ENCODE peak calls at places on chromosome 3, in eight cellular contexts. U is ovary, X is body of pancreas, B is IMR-90, W is HCT116, M is heart left ventricle, L is A549, K is transverse colon. F is an unnamed sample.

GRCh38 chr3:52308308-52308707 is 7.8 kb upstream of the DNAH1 start:
- DNase-seq in L (no peak), K (no peak), B (no peak), M (no peak), X (no peak), U (no peak), W (no peak), F (no peak)

GRCh38 chr3:47370887-47371697 is 9.7 kb upstream of the PTPN23 start:
- DNase-seq in W (no peak), K (peak; percentile 23), B (no peak), U (no peak), L (peak; percentile 30), M (no peak), X (no peak), F (no peak)

GRCh38 chr3:158768361-158768787 is 33.5 kb upstream of the MFSD1 start:
- DNase-seq in U (peak; percentile 61), L (peak; percentile 35), M (peak; percentile 77), X (peak; percentile 40), B (peak; percentile 78), K (peak; percentile 54), W (no peak), F (peak; percentile 41)

GRCh38 chr3:97835761-97836160 is 13.9 kb downstream of the CRYBG3 start:
- DNase-seq in B (peak; percentile 80), W (no peak), M (no peak), U (no peak), L (no peak), X (no peak), K (no peak), F (no peak)

GRCh38 chr3:160170409-160171370 is 54.5 kb upstream of the C3orf80 start:
- DNase-seq in X (no peak), B (no peak), M (no peak), L (no peak), W (no peak), K (no peak), U (no peak), F (no peak)

GRCh38 chr3:129824926-129825541 is 68.5 kb downstream of the TMCC1 start:
- DNase-seq in U (no peak), W (peak; percentile 58), L (peak; percentile 32), B (peak; percentile 58), X (peak; percentile 34), M (no peak), K (peak; percentile 31), F (no peak)

GRCh38 chr3:94887056-94887455 is 824.2 kb downstream of the NSUN3 start:
- DNase-seq in X (no peak), K (no peak), M (no peak), B (no peak), W (no peak), U (no peak), L (no peak), F (no peak)

GRCh38 chr3:127751163-127751621 is 71.1 kb downstream of the MGLL start:
- DNase-seq in U (no peak), L (no peak), X (no peak), B (peak; percentile 32), M (no peak), K (no peak), W (no peak), F (no peak)

GRCh38 chr3:40321818-40322217 is 12.3 kb downstream of the EIF1B start:
- DNase-seq in W (no peak), X (no peak), B (no peak), K (no peak), M (no peak), U (no peak), L (no peak), F (no peak)

DNA sequence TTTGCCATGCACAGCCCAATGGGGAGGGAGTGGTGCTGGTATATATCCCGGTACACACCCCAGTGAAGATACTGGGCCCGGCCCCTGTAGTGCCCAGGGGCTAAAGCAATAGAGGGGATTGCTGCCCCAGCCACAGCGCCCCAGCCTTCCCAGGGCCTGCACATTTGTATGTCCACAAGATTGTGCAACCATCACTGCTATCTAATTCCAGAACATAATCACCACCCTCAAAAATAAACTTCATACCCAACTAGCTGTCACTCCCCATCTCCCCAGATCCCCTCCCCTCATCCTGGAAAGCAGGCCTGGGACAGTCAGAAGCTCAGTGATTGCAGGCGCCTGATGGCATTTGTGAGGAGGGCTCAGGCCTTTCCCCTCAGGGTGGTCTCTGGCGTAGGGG is 13.5 kb downstream of the GNAI2 start:
- DNase-seq in L (no peak), K (no peak), B (no peak), M (no peak), U (no peak), X (no peak), W (no peak), F (no peak)
- H3K4me1 ChIP-seq in L (peaks cover 35% of the 10 kb centered on the region), K (peaks cover 32% of the 10 kb centered on the region), B (peaks cover 56% of the 10 kb centered on the region), M (peaks cover 98% of the 10 kb centered on the region), U (peaks cover 31% of the 10 kb centered on the region), X (peaks cover 36% of the 10 kb centered on the region), W (peaks cover 36% of the 10 kb centered on the region), F (no peaks in the 10 kb centered on the region)

GRCh38 chr3:187265461-187265955 is 26.0 kb downstream of the MASP1 start:
- DNase-seq in W (no peak), B (no peak), M (no peak), U (no peak), X (no peak), K (no peak), L (no peak), F (no peak)

GRCh38 chr3:187264946-187265345 is 26.6 kb downstream of the MASP1 start:
- DNase-seq in L (no peak), X (no peak), M (no peak), B (peak; percentile 68), W (no peak), U (no peak), K (no peak), F (no peak)

GRCh38 chr3:187262360-187262759 is 29.2 kb downstream of the MASP1 start:
- DNase-seq in L (no peak), K (no peak), U (no peak), B (no peak), W (no peak), M (no peak), X (no peak), F (no peak)

GRCh38 chr3:187263270-187263669 is 28.3 kb downstream of the MASP1 start:
- DNase-seq in B (peak; percentile 28), U (no peak), W (no peak), M (no peak), K (no peak), L (no peak), X (no peak), F (no peak)

DNA sequence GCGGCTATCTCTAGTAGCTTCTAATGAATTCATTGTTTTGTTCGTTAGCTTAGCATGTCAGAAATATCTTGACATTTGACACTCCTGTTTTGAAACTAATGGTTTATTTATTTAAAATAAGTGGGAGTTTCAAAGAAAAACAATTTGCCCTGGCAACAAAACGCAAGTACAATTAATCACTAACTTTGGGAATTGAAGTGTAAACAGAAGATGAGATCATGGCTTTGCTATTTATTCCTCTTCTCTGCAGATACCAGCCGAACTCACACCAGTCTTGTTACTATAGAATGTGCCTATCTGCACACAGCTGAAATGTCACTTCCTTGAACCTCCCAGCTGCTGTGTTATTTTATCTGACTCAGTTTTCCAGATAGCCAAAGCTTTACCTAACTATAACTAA is 27.5 kb downstream of the MASP1 start:
- DNase-seq in K (no peak), X (peak; percentile 35), U (no peak), B (peak; percentile 88), W (no peak), M (no peak), L (peak; percentile 14), F (no peak)
- TF ChIP-seq POLR2A in K (no peak), X (no peak), U (no peak), B (no peak), W (no peak), M (no peak), L (no peak), F (no peak)

DNA sequence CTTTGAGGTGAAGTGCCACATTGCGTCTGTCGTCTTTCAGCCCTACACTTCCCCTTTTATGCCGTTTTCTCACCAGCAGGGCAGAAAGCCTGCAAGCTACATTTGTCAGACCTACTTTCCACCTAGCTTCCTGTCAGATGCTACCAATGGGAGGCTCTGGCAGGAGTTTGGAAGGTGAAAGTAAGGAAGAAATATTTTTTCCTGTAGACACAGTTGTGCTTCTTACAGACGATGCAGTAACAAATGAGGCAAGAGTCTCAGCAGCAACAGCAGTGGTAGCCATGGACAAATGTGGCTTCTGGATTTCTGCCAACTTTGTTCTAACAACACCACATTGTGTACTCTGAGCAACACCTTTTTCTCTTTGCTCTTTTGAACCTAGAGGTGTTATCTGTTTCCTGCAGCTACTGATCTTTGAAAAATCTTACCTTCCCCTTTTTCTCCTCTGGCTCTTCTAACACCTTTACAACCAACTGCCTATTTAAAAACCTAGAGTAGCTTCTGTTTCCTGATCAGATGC is 70.6 kb upstream of the STT3B start:
- DNase-seq in U (no peak), M (no peak), X (peak; percentile 25), W (no peak), B (no peak), K (peak; percentile 34), L (no peak), F (no peak)
- TF ChIP-seq CTCF in U (no peak), M (no peak), X (no peak), W (no peak), B (no peak), K (peak; percentile 36), L (no peak), F (no peak)

DNA sequence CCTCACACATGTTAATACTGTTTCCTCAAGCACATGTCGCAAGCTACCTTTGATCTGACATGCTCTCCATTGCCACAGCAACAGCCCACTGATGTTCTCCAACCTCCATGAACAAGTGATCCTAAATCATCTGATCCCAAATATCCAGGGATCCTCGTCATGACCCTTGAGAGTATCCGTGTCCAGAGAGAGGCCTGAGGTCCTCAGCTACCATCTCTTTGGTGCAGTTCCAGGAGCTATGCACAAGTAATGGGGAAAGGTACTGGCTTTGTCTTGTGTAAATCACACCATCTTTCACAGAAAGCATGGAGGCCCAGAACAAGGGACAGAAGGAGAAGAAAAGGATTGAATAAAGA is 2.4 kb downstream of the GCSAM start:
- DNase-seq in U (no peak), L (no peak), B (no peak), K (no peak), M (no peak), W (no peak), X (no peak), F (no peak)
- H3K4me1 ChIP-seq in U (no peaks in the 10 kb centered on the region), L (peaks cover 4% of the 10 kb centered on the region), B (peaks cover 4% of the 10 kb centered on the region), K (no peaks in the 10 kb centered on the region), M (peaks cover 19% of the 10 kb centered on the region), W (no peaks in the 10 kb centered on the region), X (peaks cover 21% of the 10 kb centered on the region), F (no peaks in the 10 kb centered on the region)

GRCh38 chr3:194135806-194136518 is at the start of gene HES1:
- DNase-seq in W (peak; percentile 95), K (peak; percentile 95), B (peak; percentile 97), L (peak; percentile 81), U (peak; percentile 89), X (peak; percentile 97), M (peak; percentile 94), F (peak; percentile 82)

GRCh38 chr3:194138098-194138474 is 2.1 kb downstream of the HES1 start:
- DNase-seq in B (no peak), X (no peak), U (no peak), W (no peak), M (no peak), K (no peak), L (no peak), F (no peak)

GRCh38 chr3:194137314-194138097 is 1.6 kb downstream of the HES1 start:
- DNase-seq in M (peak; percentile 84), X (peak; percentile 88), U (peak; percentile 75), K (peak; percentile 74), L (no peak), W (no peak), B (peak; percentile 68), F (peak; percentile 35)

GRCh38 chr3:194135516-194135805 is 487 bp upstream of the HES1 start:
- DNase-seq in M (no peak), L (no peak), U (no peak), X (no peak), W (no peak), B (no peak), K (no peak), F (no peak)

GRCh38 chr3:194136519-194137313 is 768 bp downstream of the HES1 start:
- DNase-seq in M (peak; percentile 79), L (no peak), B (peak; percentile 81), W (no peak), X (peak; percentile 63), U (peak; percentile 59), K (peak; percentile 69), F (peak; percentile 35)
- TF ChIP-seq POLR2A in M (no peak), L (no peak), B (peak; percentile 87), W (no peak), X (no peak), U (peak; percentile 3), K (peak; percentile 56), F (no peak)

F was measured in tibial nerve.